ENCODE peak calls at places on chromosomes 16 and 17, in six cellular contexts. C is coronary artery, R is iris pigment epithelial cell, Q is NCI-H510A treated with DMSO at 0.1 percent for 48 hours, X is progenitor cell of endocrine pancreas, F is GM19239. D is an unnamed sample.

GRCh38 chr17:30393491-30393890 is 14.8 kb downstream of the CPD start:
- DNase-seq in X (no peak), C (no peak), R (no peak), Q (no peak), F (no peak), D (peak)

GRCh38 chr17:77657821-77658220 is 300.7 kb upstream of the TNRC6C start:
- DNase-seq in X (no peak), R (no peak), Q (peak), C (no peak), F (no peak), D (no peak)

GRCh38 chr17:62737513-62737912 is 70.6 kb downstream of the MARCHF10 start:
- DNase-seq in R (no peak), X (no peak), F (no peak), Q (no peak), C (no peak), D (peak)

GRCh38 chr17:35432176-35433074 is at the start of gene SLFN12:
- DNase-seq in Q (no peak), X (no peak), C (no peak), R (peak), F (no peak), D (peak)

GRCh38 chr17:6376901-6377300 is 58.0 kb downstream of the AIPL1 start:
- DNase-seq in C (no peak), X (no peak), R (no peak), F (no peak), Q (no peak), D (no peak)

GRCh38 chr17:8701754-8702153 is 42.9 kb downstream of the CCDC42 start:
- DNase-seq in F (no peak), C (no peak), R (no peak), Q (no peak), X (no peak), D (no peak)

GRCh38 chr16:84180519-84181140 is 6.2 kb downstream of the TAF1C start:
- DNase-seq in R (no peak), C (peak), X (no peak), F (no peak), Q (no peak), D (no peak)

GRCh38 chr17:32826076-32826475 is 50.8 kb downstream of the MYO1D start:
- DNase-seq in F (no peak), X (no peak), C (no peak), R (no peak), Q (no peak), D (no peak)

GRCh38 chr16:59683709-59684108 is 949.6 kb upstream of the GOT2 start:
- DNase-seq in R (no peak), Q (no peak), C (no peak), X (no peak), F (no peak), D (peak)

GRCh38 chr16:67653131-67654068 is 6.7 kb downstream of the ACD start:
- DNase-seq in R (no peak), C (no peak), Q (no peak), F (no peak), X (no peak), D (no peak)

GRCh38 chr16:48256579-48257177 is 9.3 kb upstream of the ABCC11 start:
- DNase-seq in X (no peak), R (no peak), C (no peak), F (no peak), Q (no peak), D (no peak)

GRCh38 chr17:2075336-2076056 is 20.6 kb downstream of the HIC1 start:
- DNase-seq in X (no peak), Q (no peak), R (peak), C (no peak), F (no peak), D (no peak)

GRCh38 chr17:37605081-37605480 is 4.1 kb downstream of the SYNRG start:
- DNase-seq in X (no peak), F (no peak), R (peak), C (no peak), Q (no peak), D (no peak)

GRCh38 chr17:45790296-45790922 is 6.3 kb downstream of the CRHR1 start:
- DNase-seq in R (no peak), Q (peak), F (no peak), C (no peak), X (no peak), D (no peak)

GRCh38 chr16:5033256-5034166 is at the start of gene NAGPA:
- DNase-seq in C (peak), X (peak), Q (peak), R (peak), F (peak), D (peak)

GRCh38 chr17:27296427-27296979 is 2.6 kb downstream of the WSB1 start:
- DNase-seq in X (no peak), F (no peak), Q (no peak), R (peak), C (no peak), D (peak)

GRCh38 chr17:67841992-67842391 is 16.7 kb downstream of the BPTF start:
- DNase-seq in X (no peak), C (no peak), R (no peak), Q (no peak), F (no peak), D (no peak)

GRCh38 chr17:81034168-81034777 is 678 bp upstream of the BAIAP2 start:
- DNase-seq in F (no peak), R (no peak), X (peak), Q (no peak), C (no peak), D (no peak)

GRCh38 chr17:40151414-40151955 is 11.1 kb downstream of the CASC3 start:
- DNase-seq in X (no peak), R (no peak), Q (no peak), F (no peak), C (no peak), D (no peak)

GRCh38 chr16:49464877-49465504 is 91.4 kb downstream of the C16orf78 start:
- DNase-seq in Q (peak), F (no peak), R (no peak), C (peak), X (peak), D (no peak)

GRCh38 chr17:38325221-38325851 is 18.4 kb downstream of the GPR179 start:
- DNase-seq in F (no peak), C (peak), R (peak), Q (no peak), X (no peak), D (no peak)

GRCh38 chr16:70416748-70417616 is 21.9 kb downstream of the ST3GAL2 start:
- DNase-seq in F (no peak), R (no peak), Q (peak), X (no peak), C (no peak), D (no peak)

GRCh38 chr17:75032896-75033294 is 13.9 kb downstream of the ATP5PD start:
- DNase-seq in Q (no peak), R (no peak), X (no peak), C (no peak), F (no peak), D (no peak)

GRCh38 chr16:68383858-68384257 is 64.5 kb downstream of the SMPD3 start:
- DNase-seq in F (no peak), C (no peak), R (no peak), X (no peak), Q (no peak), D (no peak)

GRCh38 chr16:1781758-1782407 is 488 bp downstream of the SPSB3 start:
- DNase-seq in X (no peak), C (no peak), R (peak), Q (no peak), F (no peak), D (peak)

GRCh38 chr16:11350531-11351335 is 5.5 kb downstream of the RMI2 start:
- DNase-seq in R (peak), F (no peak), C (no peak), X (no peak), Q (no peak), D (no peak)

GRCh38 chr16:35906440-35906839 is 2447.0 kb downstream of the TP53TG3F start:
- DNase-seq in C (no peak), X (no peak), R (no peak), Q (no peak), F (no peak), D (no peak)

GRCh38 chr16:21267298-21267697 is 10.8 kb downstream of the CRYM start:
- DNase-seq in Q (no peak), X (no peak), R (no peak), C (peak), F (no peak), D (no peak)

GRCh38 chr17:17685775-17686291 is 4.6 kb downstream of the RAI1 start:
- DNase-seq in X (no peak), C (no peak), Q (no peak), F (no peak), R (peak), D (peak)